ENCODE peak calls at places on chromosome 21, in seven cellular contexts. O is psoas muscle, L is heart left ventricle, B is lower lobe of right lung, I is K562, Z is upper lobe of right lung, V is prostate gland. S is an unnamed sample.

GRCh38 chr21:29230541-29231275 is 68.0 kb upstream of the BACH1 start:
- DNase-seq in V (no peak), Z (no peak), B (no peak), I (no peak), O (no peak), L (no peak), S (no peak)

GRCh38 chr21:38500073-38500472 is 1.8 kb upstream of the ERG start:
- DNase-seq in V (no peak), O (no peak), I (no peak), Z (no peak), L (no peak), B (no peak), S (no peak)

GRCh38 chr21:38286739-38287426 is 30.1 kb downstream of the KCNJ15 start:
- DNase-seq in Z (no peak), B (no peak), V (no peak), I (no peak), L (no peak), O (no peak), S (no peak)

GRCh38 chr21:19807231-19807630 is 1191.0 kb upstream of the NCAM2 start:
- DNase-seq in Z (no peak), O (no peak), I (no peak), L (no peak), B (no peak), V (no peak), S (no peak)

GRCh38 chr21:35754583-35754982 is 305.7 kb downstream of the SETD4 start:
- DNase-seq in V (no peak), L (no peak), B (no peak), Z (no peak), I (no peak), O (no peak), S (no peak)

GRCh38 chr21:37458669-37459276 is 92.2 kb downstream of the DYRK1A start:
- DNase-seq in I (no peak), Z (no peak), O (no peak), L (no peak), V (no peak), B (no peak), S (no peak)

GRCh38 chr21:36028127-36029069 is 31.9 kb downstream of the SETD4 start:
- DNase-seq in V (peak; percentile 71), I (peak; percentile 85), L (peak; percentile 58), Z (peak; percentile 81), O (peak; percentile 81), B (peak; percentile 78), S (no peak)

GRCh38 chr21:38227401-38227800 is 29.4 kb upstream of the KCNJ15 start:
- DNase-seq in Z (no peak), B (no peak), O (no peak), L (no peak), V (peak; percentile 1), I (no peak), S (no peak)

GRCh38 chr21:25039461-25040380 is 567.6 kb downstream of the MRPL39 start:
- DNase-seq in B (no peak), O (no peak), I (no peak), Z (no peak), V (no peak), L (no peak), S (no peak)

GRCh38 chr21:42301371-42302291 is 13.6 kb downstream of the TFF3 start:
- DNase-seq in L (no peak), B (no peak), I (no peak), O (no peak), V (no peak), Z (no peak), S (peak; percentile 72)

GRCh38 chr21:42637602-42638041 is 15.8 kb upstream of the PDE9A start:
- DNase-seq in I (no peak), O (peak; percentile 39), B (peak; percentile 22), Z (peak; percentile 62), L (no peak), V (no peak), S (peak; percentile 45)

GRCh38 chr21:37412603-37413360 is 46.2 kb downstream of the DYRK1A start:
- DNase-seq in V (no peak), Z (no peak), I (no peak), B (no peak), O (no peak), L (no peak), S (no peak)

GRCh38 chr21:42858185-42858847 is 21.0 kb downstream of the WDR4 start:
- DNase-seq in Z (no peak), I (no peak), L (no peak), B (no peak), V (no peak), O (no peak), S (peak; percentile 18)

GRCh38 chr21:37198989-37199924 is 67.9 kb downstream of the VPS26C start:
- DNase-seq in B (no peak), Z (no peak), I (no peak), V (no peak), O (no peak), L (no peak), S (no peak)

GRCh38 chr21:36005018-36005417 is 55.3 kb downstream of the SETD4 start:
- DNase-seq in B (no peak), V (no peak), O (no peak), L (no peak), Z (no peak), I (no peak), S (peak; percentile 71)

DNA sequence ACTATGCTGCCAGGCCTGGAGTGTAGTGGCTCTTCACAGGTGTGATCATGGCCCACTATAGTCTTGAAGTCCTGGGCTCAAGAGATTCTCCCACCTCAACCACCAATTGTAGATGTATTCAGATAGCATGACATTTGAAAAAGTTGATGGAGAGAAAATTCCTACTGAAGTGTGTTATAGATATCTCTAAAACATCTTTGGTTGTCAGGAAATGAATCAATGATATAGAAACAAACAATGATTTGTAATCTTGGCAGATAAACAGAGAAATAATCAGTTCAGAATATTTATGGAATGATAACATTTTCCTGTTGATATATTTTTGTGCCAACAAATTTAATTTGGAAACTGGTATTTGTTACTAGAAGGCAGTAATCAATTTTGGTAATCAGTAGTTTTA is 695.5 kb downstream of the USP25 start:
- DNase-seq in O (no peak), L (no peak), V (no peak), B (no peak), I (no peak), Z (no peak), S (no peak)
- H3K27ac ChIP-seq in O (no peak overlapping the region), L (peak overlapping the region; percentile 73), V (peak overlapping the region; percentile 74), B (peak overlapping the region; percentile 38), I (no peak overlapping the region), Z (peak overlapping the region; percentile 56), S (no peak overlapping the region)

DNA sequence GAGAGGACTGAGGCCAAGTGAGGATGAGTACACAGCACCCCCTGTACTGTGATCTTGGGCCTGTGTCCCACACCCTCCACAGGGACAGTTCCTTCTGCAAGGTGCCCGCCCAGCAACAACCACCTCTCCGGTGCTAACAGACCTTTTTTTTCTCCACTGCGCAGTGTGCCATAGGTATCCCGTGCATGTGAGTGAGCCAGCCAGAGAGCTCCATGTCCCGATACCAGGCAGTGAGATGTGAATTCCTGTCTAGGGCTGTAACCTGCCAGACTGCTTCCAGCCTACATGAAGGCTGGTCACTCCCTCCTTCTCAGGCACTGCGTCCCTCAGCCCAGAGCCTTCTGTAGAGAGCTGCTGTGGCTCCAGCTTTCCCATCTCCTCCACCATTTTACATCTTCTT is 56.9 kb downstream of the PCBP3 start:
- DNase-seq in Z (no peak), V (no peak), I (no peak), O (no peak), L (no peak), B (no peak), S (no peak)
- H3K27ac ChIP-seq in Z (no peak overlapping the region), V (no peak overlapping the region), I (no peak overlapping the region), O (no peak overlapping the region), L (no peak overlapping the region), B (no peak overlapping the region), S (no peak overlapping the region)

GRCh38 chr21:21063828-21064227 is 65.6 kb downstream of the NCAM2 start:
- DNase-seq in V (no peak), L (no peak), O (no peak), I (no peak), Z (no peak), B (no peak), S (no peak)

GRCh38 chr21:21067375-21067774 is 69.2 kb downstream of the NCAM2 start:
- DNase-seq in L (no peak), V (no peak), B (no peak), Z (no peak), O (no peak), I (no peak), S (no peak)

GRCh38 chr21:21064353-21064752 is 66.1 kb downstream of the NCAM2 start:
- DNase-seq in L (no peak), B (no peak), Z (no peak), I (no peak), V (no peak), O (no peak), S (no peak)
- H3K27ac ChIP-seq in L (no peak overlapping the region), B (no peak overlapping the region), Z (no peak overlapping the region), I (no peak overlapping the region), V (no peak overlapping the region), O (no peak overlapping the region), S (no peak overlapping the region)

DNA sequence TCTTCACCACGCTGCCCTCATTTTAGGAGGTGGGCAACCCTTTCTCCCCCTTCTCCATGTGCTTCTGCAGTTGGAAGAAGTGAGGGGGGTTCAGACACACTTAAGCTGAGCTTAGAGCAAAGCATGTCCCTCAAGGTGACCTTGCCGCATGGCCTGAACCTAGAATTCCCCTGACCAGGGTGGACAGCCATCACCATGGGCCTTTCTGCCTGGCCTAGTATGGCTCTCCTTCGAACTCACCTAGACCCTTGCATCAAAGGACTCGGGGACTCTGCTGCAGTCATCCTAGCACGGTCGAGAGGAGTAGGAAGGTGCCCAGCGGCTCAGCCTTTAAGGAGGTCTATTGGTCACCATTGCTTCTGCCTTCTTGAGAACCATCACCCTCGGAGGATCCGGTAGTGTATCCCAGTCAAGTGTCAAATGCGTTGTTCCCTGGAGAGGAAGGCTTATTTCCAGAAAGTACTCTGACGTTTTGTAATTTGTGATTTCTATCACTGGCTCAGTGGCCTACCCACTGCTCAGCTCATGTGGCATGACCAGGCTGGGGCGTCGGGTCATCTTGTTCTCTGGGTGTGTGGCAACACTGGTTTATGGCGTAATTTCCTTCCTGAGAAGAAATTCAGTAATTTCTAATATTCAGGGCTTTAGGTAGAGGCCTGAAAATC is at the start of gene KCNE1:
- DNase-seq in L (no peak), I (no peak), B (peak; percentile 79), V (no peak), Z (no peak), O (no peak), S (no peak)
- H3K27ac ChIP-seq in L (peak within 1 kb of the TSS; percentile 94), I (no peak within 1 kb of the TSS), B (peak within 1 kb of the TSS; percentile 72), V (no peak within 1 kb of the TSS), Z (peak within 1 kb of the TSS; percentile 81), O (peak within 1 kb of the TSS; percentile 4), S (peak within 1 kb of the TSS; percentile 25)

GRCh38 chr21:39685991-39686390 is 59.0 kb upstream of the IGSF5 start:
- DNase-seq in O (no peak), Z (no peak), I (no peak), V (no peak), B (no peak), L (no peak), S (no peak)

GRCh38 chr21:39685236-39685635 is 59.7 kb upstream of the IGSF5 start:
- DNase-seq in I (no peak), Z (no peak), O (no peak), L (no peak), B (no peak), V (no peak), S (no peak)

GRCh38 chr21:39687069-39687468 is 57.9 kb upstream of the IGSF5 start:
- DNase-seq in B (no peak), O (no peak), L (no peak), V (no peak), I (no peak), Z (no peak), S (no peak)

GRCh38 chr21:39688010-39688409 is 57.0 kb upstream of the IGSF5 start:
- DNase-seq in B (no peak), I (no peak), O (no peak), Z (no peak), L (no peak), V (no peak), S (no peak)

GRCh38 chr21:39686636-39687035 is 58.3 kb upstream of the IGSF5 start:
- DNase-seq in L (no peak), O (no peak), Z (no peak), B (no peak), I (no peak), V (no peak), S (no peak)
- H3K27ac ChIP-seq in L (no peak overlapping the region), O (no peak overlapping the region), Z (no peak overlapping the region), B (no peak overlapping the region), I (no peak overlapping the region), V (no peak overlapping the region), S (no peak overlapping the region)

S was measured in kidney.